ENCODE peak calls at places on chromosomes 6 and 20, in ten cellular contexts. Q, H, M, O, Y, L, C, I, P and J are unnamed samples.

GRCh38 chr20:49385471-49385870 is 97.0 kb downstream of the KCNB1 start:
- DNase-seq in Q (peak; percentile 22), H (peak; percentile 33), M (peak; percentile 33), O (peak; percentile 33), Y (peak; percentile 58), L (no peak), C (no peak), I (no peak), P (no peak), J (peak; percentile 33)

GRCh38 chr6:166553563-166554271 is 32.8 kb downstream of the RAMACL start:
- DNase-seq in Q (peak; percentile 88), H (peak; percentile 89), M (no peak), O (peak; percentile 81), Y (peak; percentile 76), L (peak; percentile 50), C (no peak), I (no peak), P (peak; percentile 69), J (peak; percentile 90)

GRCh38 chr20:10476319-10476724 is 41.2 kb downstream of the SLX4IP start:
- DNase-seq in Q (no peak), H (peak; percentile 27), M (no peak), O (no peak), Y (no peak), L (no peak), C (no peak), I (no peak), P (no peak), J (peak; percentile 53)

GRCh38 chr6:44779130-44779826 is 391.8 kb downstream of the CDC5L start:
- DNase-seq in Q (no peak), H (no peak), M (no peak), O (no peak), Y (no peak), L (no peak), C (no peak), I (no peak), P (no peak), J (no peak)

GRCh38 chr20:25250508-25250907 is 2.6 kb downstream of the PYGB start:
- DNase-seq in Q (peak; percentile 47), H (no peak), M (peak; percentile 3), O (no peak), Y (peak; percentile 56), L (no peak), C (no peak), I (no peak), P (no peak), J (no peak)

GRCh38 chr20:7775072-7775471 is 165.2 kb downstream of the HAO1 start:
- DNase-seq in Q (peak; percentile 73), H (peak; percentile 90), M (no peak), O (no peak), Y (no peak), L (no peak), C (no peak), I (no peak), P (no peak), J (no peak)

GRCh38 chr6:43801489-43802181 is 31.6 kb downstream of the VEGFA start:
- DNase-seq in Q (no peak), H (no peak), M (no peak), O (no peak), Y (no peak), L (no peak), C (no peak), I (no peak), P (no peak), J (no peak)

GRCh38 chr6:3831741-3832530 is 17.2 kb upstream of the FAM50B start:
- DNase-seq in Q (no peak), H (peak; percentile 24), M (no peak), O (no peak), Y (no peak), L (no peak), C (no peak), I (no peak), P (no peak), J (no peak)

GRCh38 chr6:70806086-70806485 is 138.4 kb downstream of the SMAP1 start:
- DNase-seq in Q (no peak), H (no peak), M (no peak), O (no peak), Y (no peak), L (no peak), C (no peak), I (no peak), P (no peak), J (no peak)

GRCh38 chr20:23668477-23668951 is 20.3 kb downstream of the CST4 start:
- DNase-seq in Q (peak; percentile 58), H (peak; percentile 67), M (peak; percentile 82), O (peak; percentile 49), Y (peak; percentile 72), L (no peak), C (no peak), I (peak; percentile 58), P (no peak), J (peak; percentile 49)

GRCh38 chr6:42340516-42340915 is 111.2 kb downstream of the TRERF1 start:
- DNase-seq in Q (no peak), H (no peak), M (no peak), O (no peak), Y (no peak), L (no peak), C (no peak), I (no peak), P (no peak), J (no peak)

GRCh38 chr6:152207915-152208714 is 400.6 kb downstream of the ESR1 start:
- DNase-seq in Q (no peak), H (no peak), M (no peak), O (no peak), Y (no peak), L (no peak), C (no peak), I (no peak), P (no peak), J (no peak)

GRCh38 chr6:152201134-152201533 is 393.7 kb downstream of the ESR1 start:
- DNase-seq in Q (no peak), H (no peak), M (no peak), O (no peak), Y (no peak), L (no peak), C (no peak), I (no peak), P (no peak), J (no peak)

GRCh38 chr6:152204584-152204983 is 397.1 kb downstream of the ESR1 start:
- DNase-seq in Q (no peak), H (no peak), M (no peak), O (no peak), Y (no peak), L (no peak), C (no peak), I (no peak), P (no peak), J (no peak)

GRCh38 chr6:152209211-152209610 is 401.7 kb downstream of the ESR1 start:
- DNase-seq in Q (no peak), H (no peak), M (no peak), O (no peak), Y (peak; percentile 26), L (no peak), C (no peak), I (no peak), P (peak; percentile 7), J (no peak)

DNA sequence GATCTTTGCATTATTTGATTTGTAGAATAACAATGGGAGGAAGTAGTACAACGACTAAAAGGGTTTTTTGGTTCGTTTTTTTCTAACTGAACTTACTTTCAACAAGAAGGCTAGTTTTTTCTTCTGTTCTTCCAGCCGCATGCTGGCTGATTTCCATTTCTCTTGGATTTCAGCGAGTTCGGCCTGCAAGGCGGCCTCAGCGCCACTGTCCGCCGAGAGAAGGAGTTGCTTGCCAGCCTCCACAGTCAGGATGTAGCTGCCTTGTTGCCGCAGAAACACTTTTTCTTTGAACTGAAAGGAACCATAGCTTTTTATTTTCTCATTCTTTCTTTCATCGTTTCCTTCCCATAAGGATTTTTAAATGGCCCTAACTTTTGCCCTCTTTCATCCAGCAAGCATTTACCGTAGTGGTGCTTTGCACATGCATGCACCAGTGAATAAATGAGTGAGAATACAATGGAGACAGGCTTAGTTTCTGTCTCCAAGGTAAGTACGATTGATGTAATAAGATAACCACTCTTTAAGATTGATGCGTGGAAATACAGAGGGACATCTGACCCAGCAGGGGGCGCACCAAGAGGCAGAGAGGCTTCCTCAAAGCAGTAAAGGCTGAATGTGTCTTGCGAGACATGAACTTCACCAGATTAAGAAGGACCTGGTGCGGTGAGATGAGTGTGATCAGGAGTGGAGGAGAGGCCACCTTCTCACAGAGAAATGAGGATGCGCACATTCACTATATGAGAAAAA is 398.8 kb downstream of the ESR1 start:
- DNase-seq in Q (no peak), H (peak; percentile 24), M (peak; percentile 19), O (no peak), Y (peak; percentile 32), L (peak; percentile 26), C (no peak), I (no peak), P (no peak), J (peak; percentile 17)
- TF ChIP-seq CTCF in Q (peak; percentile 43), H (peak; percentile 52), M (peak; percentile 23), O (peak; percentile 28), Y (peak; percentile 21), L (peak; percentile 64), C (peak; percentile 20), I (peak; percentile 44), P (peak; percentile 47), J (peak; percentile 83)

DNA sequence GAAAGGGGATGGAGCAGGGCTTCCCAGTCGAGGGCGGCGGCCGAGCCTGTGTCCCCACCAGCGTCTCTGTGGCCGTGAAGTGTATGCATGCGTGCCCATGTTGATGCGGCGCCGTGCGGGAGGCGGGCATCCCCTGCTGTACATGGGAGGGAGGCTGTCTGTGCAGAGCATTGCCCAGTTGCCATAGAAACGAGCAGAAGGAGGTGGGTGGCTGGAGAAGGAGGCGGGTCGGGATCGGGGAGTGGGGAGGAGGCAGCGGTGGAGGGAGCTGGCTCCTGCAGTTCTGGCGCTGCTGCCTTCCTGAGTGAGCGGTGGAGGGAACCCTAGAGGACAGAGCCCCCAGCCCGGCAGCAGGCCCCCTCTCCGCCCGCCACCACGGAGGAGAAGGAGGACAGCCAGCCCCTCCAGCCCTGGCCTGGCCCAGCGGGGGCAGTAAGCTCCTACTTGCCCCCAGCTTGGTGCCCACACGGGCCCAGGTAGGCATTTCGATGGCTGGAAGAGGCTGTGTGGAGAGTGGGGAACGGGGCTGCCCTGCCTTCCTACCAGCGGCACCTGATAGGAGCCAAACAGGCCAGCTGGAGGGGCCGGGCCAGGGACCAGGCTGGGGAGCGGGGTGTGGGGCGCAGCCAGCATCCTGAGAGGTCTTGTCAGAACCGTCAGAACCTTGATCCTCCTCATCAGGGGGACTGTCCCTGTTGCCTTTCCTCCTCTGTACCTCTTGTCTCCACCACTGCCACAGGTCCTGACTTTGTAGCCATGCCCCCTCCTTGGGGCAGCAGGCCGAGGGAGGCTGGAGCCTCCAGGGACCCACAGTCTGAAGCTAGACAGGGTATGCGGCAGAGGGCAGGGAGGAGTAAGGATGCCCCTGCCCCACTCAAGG is 41.3 kb downstream of the SPDEF start:
- DNase-seq in Q (peak; percentile 37), H (peak; percentile 28), M (peak; percentile 85), O (no peak), Y (no peak), L (peak; percentile 11), C (no peak), I (no peak), P (no peak), J (peak; percentile 61)
- TF ChIP-seq CTCF in Q (no peak), H (no peak), M (no peak), O (no peak), Y (no peak), L (no peak), C (no peak), I (no peak), P (no peak), J (peak; percentile 68)

GRCh38 chr6:170347975-170348374 is 41.4 kb downstream of the FAM120B start:
- DNase-seq in Q (no peak), H (no peak), M (no peak), O (no peak), Y (no peak), L (no peak), C (no peak), I (no peak), P (no peak), J (no peak)
- TF ChIP-seq CTCF in Q (no peak), H (no peak), M (no peak), O (no peak), Y (no peak), L (no peak), C (no peak), I (no peak), P (no peak), J (no peak)

GRCh38 chr20:32091888-32092346 is 17.6 kb upstream of the TM9SF4 start:
- DNase-seq in Q (peak; percentile 75), H (peak; percentile 81), M (peak; percentile 95), O (peak; percentile 57), Y (peak; percentile 77), L (peak; percentile 72), C (peak; percentile 83), I (peak; percentile 88), P (no peak), J (peak; percentile 61)
- TF ChIP-seq CTCF in Q (peak; percentile 96), H (peak; percentile 98), M (peak; percentile 99), O (peak; percentile 92), Y (peak; percentile 97), L (peak; percentile 96), C (peak; percentile 82), I (peak; percentile 100), P (peak; percentile 76), J (peak; percentile 98)